ENCODE peak calls at places on chromosomes 7 and 10, in four cellular contexts. X is adrenal gland; Z is ovary; T is CD8-positive, alpha-beta T cell. P is an unnamed sample. For H3K27me3, the result is how much of the 10 kb centered on the place peaks cover.

GRCh38 chr7:82623812-82624211 is 180.2 kb upstream of the CACNA2D1 start:
- DNase-seq in X (no peak), Z (no peak), T (no peak), P (no peak)

GRCh38 chr7:47739901-47740300 is 158.0 kb upstream of the TNS3 start:
- DNase-seq in X (no peak), Z (no peak), T (no peak), P (no peak)

GRCh38 chr10:96271017-96271815 is at the start of gene BLNK:
- DNase-seq in X (peak), Z (no peak), T (no peak), P (peak)

GRCh38 chr10:132572545-132572937 is 35.0 kb downstream of the INPP5A start:
- DNase-seq in X (no peak), Z (no peak), T (no peak), P (no peak)

GRCh38 chr10:130772056-130772455 is 539.5 kb downstream of the TCERG1L start:
- DNase-seq in X (no peak), Z (no peak), T (no peak), P (no peak)

GRCh38 chr7:149846436-149847046 is 8.4 kb downstream of the ZNF862 start:
- DNase-seq in X (no peak), Z (no peak), T (no peak), P (no peak)

GRCh38 chr10:71237843-71238623 is 25.7 kb downstream of the UNC5B start:
- DNase-seq in X (no peak), Z (no peak), T (no peak), P (no peak)

GRCh38 chr7:42189535-42189934 is 47.5 kb downstream of the GLI3 start:
- DNase-seq in X (no peak), Z (no peak), T (no peak), P (no peak)

GRCh38 chr10:27439101-27439500 is 65.0 kb upstream of the RAB18 start:
- DNase-seq in X (no peak), Z (no peak), T (no peak), P (no peak)

GRCh38 chr10:68301790-68302502 is 29.9 kb upstream of the HNRNPH3 start:
- DNase-seq in X (no peak), Z (no peak), T (no peak), P (peak)

GRCh38 chr7:72781631-72782030 is 46.4 kb downstream of the TYW1B start:
- DNase-seq in X (no peak), Z (no peak), T (no peak), P (no peak)

GRCh38 chr7:96269246-96269994 is 52.5 kb downstream of the SLC25A13 start:
- DNase-seq in X (no peak), Z (no peak), T (no peak), P (no peak)

GRCh38 chr7:123690550-123690949 is 34.9 kb downstream of the LMOD2 start:
- DNase-seq in X (no peak), Z (no peak), T (no peak), P (no peak)

GRCh38 chr10:10959666-10960065 is 58.0 kb upstream of the CELF2 start:
- DNase-seq in X (no peak), Z (no peak), T (no peak), P (peak)

GRCh38 chr10:45150997-45151396 is 150.3 kb downstream of the ZNF22 start:
- DNase-seq in X (no peak), Z (no peak), T (no peak), P (no peak)

GRCh38 chr7:144019457-144019856 is 19.3 kb downstream of the OR6B1 start:
- DNase-seq in X (peak), Z (no peak), T (no peak), P (no peak)

GRCh38 chr7:19113855-19114590 is 3.4 kb downstream of the TWIST1 start:
- DNase-seq in X (no peak), Z (no peak), T (no peak), P (no peak)

GRCh38 chr7:107783648-107784047 is 19.4 kb downstream of the SLC26A3 start:
- DNase-seq in X (no peak), Z (no peak), T (no peak), P (no peak)

GRCh38 chr10:58137813-58138212 is 129.9 kb downstream of the IPMK start:
- DNase-seq in X (no peak), Z (no peak), T (no peak), P (no peak)

GRCh38 chr10:66671562-66671961 is 254.3 kb upstream of the LRRTM3 start:
- DNase-seq in X (no peak), Z (no peak), T (no peak), P (no peak)

GRCh38 chr10:4013651-4014085 is 228.7 kb upstream of the KLF6 start:
- DNase-seq in X (no peak), Z (no peak), T (no peak), P (peak)

GRCh38 chr7:84790873-84791272 is 396.0 kb downstream of the SEMA3D start:
- DNase-seq in X (no peak), Z (no peak), T (no peak), P (no peak)

GRCh38 chr7:152989889-152990380 is 230.4 kb downstream of the ACTR3B start:
- DNase-seq in X (no peak), Z (no peak), T (no peak), P (no peak)

GRCh38 chr10:70850097-70850496 is 34.3 kb downstream of the SGPL1 start:
- DNase-seq in X (no peak), Z (no peak), T (no peak), P (no peak)

GRCh38 chr10:70584366-70584765 is 18.2 kb downstream of the PRF1 start:
- DNase-seq in X (no peak), Z (no peak), T (no peak), P (no peak)

GRCh38 chr10:123721441-123722049 is 55.4 kb downstream of the GPR26 start:
- DNase-seq in X (no peak), Z (no peak), T (no peak), P (no peak)

GRCh38 chr10:10438335-10439123 is 579.1 kb upstream of the CELF2 start:
- DNase-seq in X (no peak), Z (no peak), T (no peak), P (no peak)

GRCh38 chr10:2980116-2980515 is 87.2 kb upstream of the PFKP start:
- DNase-seq in X (no peak), Z (no peak), T (no peak), P (no peak)

GRCh38 chr10:48598243-48598935 is 6.5 kb downstream of the ARHGAP22 start:
- DNase-seq in X (no peak), Z (no peak), T (no peak), P (no peak)

GRCh38 chr10:84138478-84139125 is 707 bp upstream of the GHITM start:
- DNase-seq in X (peak), Z (peak), T (peak), P (no peak)

GRCh38 chr7:40840990-40841389 is 706.2 kb downstream of the SUGCT start:
- DNase-seq in X (no peak), Z (no peak), T (no peak), P (no peak)

GRCh38 chr10:7269988-7270387 is 140.8 kb downstream of the SFMBT2 start:
- DNase-seq in X (no peak), Z (no peak), T (no peak), P (no peak)

GRCh38 chr10:111093741-111094380 is 17.0 kb downstream of the ADRA2A start:
- DNase-seq in X (no peak), Z (no peak), T (no peak), P (no peak)

GRCh38 chr7:150642926-150643325 is 10.7 kb upstream of the GIMAP6 start:
- DNase-seq in X (no peak), Z (no peak), T (no peak), P (no peak)

GRCh38 chr10:72044417-72045041 is 43.8 kb downstream of the SPOCK2 start:
- DNase-seq in X (peak), Z (peak), T (no peak), P (no peak)

GRCh38 chr7:49852619-49853462 is 79.4 kb downstream of the VWC2 start:
- DNase-seq in X (peak), Z (peak), T (no peak), P (peak)

GRCh38 chr7:142356166-142356565 is 98.3 kb upstream of the PRSS58 start:
- DNase-seq in X (no peak), Z (no peak), T (no peak), P (no peak)

GRCh38 chr7:142352543-142352942 is 94.7 kb upstream of the PRSS58 start:
- DNase-seq in X (no peak), Z (no peak), T (no peak), P (no peak)

GRCh38 chr7:142355328-142355727 is 97.5 kb upstream of the PRSS58 start:
- DNase-seq in X (no peak), Z (no peak), T (no peak), P (no peak)

GRCh38 chr7:142349670-142350405 is 92.0 kb upstream of the PRSS58 start:
- DNase-seq in X (no peak), Z (no peak), T (no peak), P (no peak)

GRCh38 chr7:142353147-142354058 is 95.5 kb upstream of the PRSS58 start:
- DNase-seq in X (no peak), Z (no peak), T (no peak), P (no peak)
- H3K27me3 ChIP-seq in X (under half), Z (under half), T (under half), P (under half)

DNA sequence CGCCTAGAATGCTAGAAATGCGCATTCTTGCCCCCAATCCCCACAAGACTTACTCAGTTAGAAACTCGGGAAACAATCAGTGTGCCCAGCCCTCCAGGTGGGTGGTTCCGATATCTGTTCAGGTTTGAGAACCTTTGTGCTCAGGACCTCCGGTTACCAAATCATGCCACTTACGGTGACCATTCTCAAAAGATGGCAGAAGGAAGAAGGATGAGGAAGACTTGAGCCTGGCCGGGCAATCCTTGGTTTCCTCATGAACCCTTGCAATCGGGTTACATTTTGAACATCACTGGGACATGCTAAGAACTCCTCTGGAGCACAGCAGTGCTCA is 52.1 kb downstream of the RBM17 start:
- DNase-seq in X (no peak), Z (no peak), T (no peak), P (no peak)
- H3K4me3 ChIP-seq in X (no peak), Z (no peak), T (no peak), P (peak)

GRCh38 chr10:99768430-99769011 is 13.9 kb upstream of the ABCC2 start:
- DNase-seq in X (no peak), Z (no peak), T (no peak), P (no peak)
- TF ChIP-seq CTCF in X (no peak), Z (no peak), T (no peak), P (no peak)

GRCh38 chr7:39416866-39417265 is 149.3 kb upstream of the YAE1 start:
- DNase-seq in X (no peak), Z (no peak), T (no peak), P (no peak)
- H3K27me3 ChIP-seq in X (under half), Z (under half), T (under half), P (under half)

GRCh38 chr7:155533120-155533826 is 13.1 kb downstream of the CNPY1 start:
- DNase-seq in X (no peak), Z (no peak), T (no peak), P (no peak)
- H3K4me3 ChIP-seq in X (no peak), Z (peak), T (peak), P (no peak)

GRCh38 chr7:148481965-148482626 is 108.5 kb upstream of the C7orf33 start:
- DNase-seq in X (no peak), Z (no peak), T (no peak), P (no peak)

GRCh38 chr7:148478551-148478950 is 112.0 kb upstream of the C7orf33 start:
- DNase-seq in X (no peak), Z (no peak), T (no peak), P (no peak)

GRCh38 chr7:148481147-148481526 is 109.4 kb upstream of the C7orf33 start:
- DNase-seq in X (no peak), Z (no peak), T (no peak), P (no peak)

GRCh38 chr7:148483515-148483914 is 107.1 kb upstream of the C7orf33 start:
- DNase-seq in X (no peak), Z (no peak), T (no peak), P (no peak)

DNA sequence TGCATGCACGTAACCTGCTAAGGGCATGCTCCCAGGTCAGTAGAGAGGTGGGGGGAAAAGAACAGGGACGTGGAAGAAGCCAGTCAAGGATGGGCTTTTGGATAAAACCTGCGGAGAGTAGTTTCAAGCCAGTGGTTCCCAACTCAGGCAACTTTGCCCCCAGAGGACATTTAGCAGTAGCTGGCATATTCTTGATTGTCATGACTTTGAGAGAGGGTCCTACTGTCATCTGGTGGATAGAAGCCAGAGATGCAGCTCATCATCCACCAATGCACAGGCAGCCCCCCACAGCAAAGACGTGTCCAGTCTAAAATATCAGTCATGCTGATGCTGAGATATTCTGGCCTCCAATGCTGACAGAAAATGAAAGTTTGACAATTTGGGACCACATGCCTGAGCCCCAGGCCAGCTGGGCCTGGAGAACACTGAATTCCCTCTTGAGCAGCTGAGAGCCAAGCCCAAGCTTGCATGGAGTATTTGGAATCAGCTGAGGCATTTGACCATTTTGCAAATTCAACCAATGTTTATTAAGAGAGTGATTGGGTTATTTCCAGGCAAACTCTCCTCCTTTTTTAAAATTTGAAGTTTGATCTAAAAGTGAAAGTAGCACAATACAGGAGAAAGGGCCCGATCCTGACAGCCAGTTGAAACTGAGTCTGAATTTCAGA is 110.0 kb upstream of the C7orf33 start:
- DNase-seq in X (no peak), Z (no peak), T (no peak), P (no peak)
- TF ChIP-seq CTCF in X (no peak), Z (no peak), T (no peak), P (peak)

P was measured in GM06990.